ENCODE peak calls at places on chromosomes 6 and 20, in five cellular contexts. O is GM06990, P is cardiac fibroblast, T is cardiac muscle cell, B is foreskin fibroblast. N is an unnamed sample.

GRCh38 chr6:156718647-156719394 is 58.4 kb upstream of the ARID1B start:
- DNase-seq in O (no peak), P (peak), T (no peak), B (peak), N (no peak)

GRCh38 chr6:35036059-35036827 is 104.9 kb downstream of the TCP11 start:
- DNase-seq in O (no peak), P (no peak), T (no peak), B (no peak), N (no peak)

GRCh38 chr6:82015043-82015442 is 232.5 kb downstream of the IBTK start:
- DNase-seq in O (no peak), P (no peak), T (no peak), B (peak), N (no peak)

GRCh38 chr6:14772188-14772587 is 473.7 kb upstream of the JARID2 start:
- DNase-seq in O (no peak), P (no peak), T (no peak), B (no peak), N (no peak)

GRCh38 chr20:63129376-63129965 is 86.5 kb downstream of the YTHDF1 start:
- DNase-seq in O (no peak), P (no peak), T (no peak), B (no peak), N (no peak)

GRCh38 chr6:65081713-65082210 is 625.3 kb downstream of the EYS start:
- DNase-seq in O (no peak), P (no peak), T (no peak), B (no peak), N (no peak)

GRCh38 chr6:149147939-149148718 is 169.4 kb upstream of the TAB2 start:
- DNase-seq in O (no peak), P (no peak), T (no peak), B (no peak), N (no peak)

GRCh38 chr6:114051031-114051430 is 80.1 kb upstream of the HDAC2 start:
- DNase-seq in O (no peak), P (no peak), T (no peak), B (no peak), N (no peak)

GRCh38 chr6:7691675-7692452 is 34.0 kb upstream of the BMP6 start:
- DNase-seq in O (no peak), P (peak), T (no peak), B (peak), N (no peak)

GRCh38 chr20:10047427-10047826 is 12.6 kb downstream of the ANKEF1 start:
- DNase-seq in O (no peak), P (peak), T (peak), B (peak), N (no peak)

GRCh38 chr6:57432919-57433684 is 115.7 kb downstream of the PRIM2 start:
- DNase-seq in O (no peak), P (peak), T (no peak), B (no peak), N (no peak)

GRCh38 chr6:72522735-72523141 is 99.1 kb upstream of the KCNQ5 start:
- DNase-seq in O (peak), P (no peak), T (no peak), B (no peak), N (no peak)

GRCh38 chr20:56359212-56360132 is 698 bp downstream of the FAM210B start:
- DNase-seq in O (no peak), P (peak), T (peak), B (peak), N (no peak)

GRCh38 chr20:25408890-25409289 is 1.4 kb downstream of the GINS1 start:
- DNase-seq in O (no peak), P (no peak), T (no peak), B (no peak), N (no peak)

GRCh38 chr6:64694356-64694755 is 1012.7 kb downstream of the EYS start:
- DNase-seq in O (no peak), P (no peak), T (no peak), B (no peak), N (no peak)

GRCh38 chr6:73696990-73697651 is 1.1 kb downstream of the CD109 start:
- DNase-seq in O (no peak), P (no peak), T (no peak), B (no peak), N (no peak)

GRCh38 chr6:34583461-34583860 is 27.3 kb upstream of the SPDEF start:
- DNase-seq in O (no peak), P (no peak), T (no peak), B (no peak), N (no peak)

GRCh38 chr6:11890849-11891248 is 112.2 kb upstream of the ADTRP start:
- DNase-seq in O (no peak), P (no peak), T (no peak), B (peak), N (no peak)

GRCh38 chr6:112744827-112745226 is 397.7 kb downstream of the RFPL4B start:
- DNase-seq in O (no peak), P (no peak), T (no peak), B (no peak), N (no peak)

GRCh38 chr20:1164871-1165270 is 19.9 kb downstream of the TMEM74B start:
- DNase-seq in O (no peak), P (no peak), T (no peak), B (no peak), N (no peak)

GRCh38 chr6:42783177-42783875 is 1.5 kb downstream of the BICRAL start:
- DNase-seq in O (peak), P (peak), T (peak), B (peak), N (no peak)

GRCh38 chr6:158552055-158552795 is 7.7 kb upstream of the TMEM181 start:
- DNase-seq in O (no peak), P (no peak), T (no peak), B (no peak), N (no peak)

GRCh38 chr6:21263531-21264287 is 329.8 kb upstream of the SOX4 start:
- DNase-seq in O (no peak), P (no peak), T (no peak), B (peak), N (peak)

GRCh38 chr6:70685494-70686180 is 18.0 kb downstream of the SMAP1 start:
- DNase-seq in O (no peak), P (no peak), T (no peak), B (no peak), N (no peak)

GRCh38 chr6:2739335-2739734 is 11.4 kb downstream of the MYLK4 start:
- DNase-seq in O (no peak), P (peak), T (no peak), B (peak), N (no peak)

GRCh38 chr6:65088575-65088974 is 618.5 kb downstream of the EYS start:
- DNase-seq in O (no peak), P (no peak), T (no peak), B (no peak), N (no peak)

GRCh38 chr6:145929037-145929633 is 35.0 kb downstream of the SHPRH start:
- DNase-seq in O (no peak), P (peak), T (peak), B (peak), N (peak)

GRCh38 chr6:36753671-36754485 is 56.3 kb downstream of the RAB44 start:
- DNase-seq in O (no peak), P (no peak), T (no peak), B (no peak), N (no peak)

GRCh38 chr20:63619505-63619904 is 7.4 kb downstream of the GMEB2 start:
- DNase-seq in O (no peak), P (no peak), T (no peak), B (no peak), N (no peak)

GRCh38 chr6:117840541-117840983 is 66.5 kb upstream of the SLC35F1 start:
- DNase-seq in O (no peak), P (peak), T (peak), B (peak), N (no peak)

GRCh38 chr6:33428891-33429744 is 9.3 kb downstream of the SYNGAP1 start:
- DNase-seq in O (no peak), P (no peak), T (no peak), B (no peak), N (no peak)

GRCh38 chr6:33426590-33427563 is 7.0 kb downstream of the SYNGAP1 start:
- DNase-seq in O (no peak), P (no peak), T (no peak), B (no peak), N (no peak)

GRCh38 chr6:33425668-33426577 is 6.1 kb downstream of the SYNGAP1 start:
- DNase-seq in O (peak), P (peak), T (peak), B (peak), N (peak)

GRCh38 chr6:33428219-33428890 is 8.5 kb downstream of the SYNGAP1 start:
- DNase-seq in O (peak), P (peak), T (peak), B (peak), N (no peak)

DNA sequence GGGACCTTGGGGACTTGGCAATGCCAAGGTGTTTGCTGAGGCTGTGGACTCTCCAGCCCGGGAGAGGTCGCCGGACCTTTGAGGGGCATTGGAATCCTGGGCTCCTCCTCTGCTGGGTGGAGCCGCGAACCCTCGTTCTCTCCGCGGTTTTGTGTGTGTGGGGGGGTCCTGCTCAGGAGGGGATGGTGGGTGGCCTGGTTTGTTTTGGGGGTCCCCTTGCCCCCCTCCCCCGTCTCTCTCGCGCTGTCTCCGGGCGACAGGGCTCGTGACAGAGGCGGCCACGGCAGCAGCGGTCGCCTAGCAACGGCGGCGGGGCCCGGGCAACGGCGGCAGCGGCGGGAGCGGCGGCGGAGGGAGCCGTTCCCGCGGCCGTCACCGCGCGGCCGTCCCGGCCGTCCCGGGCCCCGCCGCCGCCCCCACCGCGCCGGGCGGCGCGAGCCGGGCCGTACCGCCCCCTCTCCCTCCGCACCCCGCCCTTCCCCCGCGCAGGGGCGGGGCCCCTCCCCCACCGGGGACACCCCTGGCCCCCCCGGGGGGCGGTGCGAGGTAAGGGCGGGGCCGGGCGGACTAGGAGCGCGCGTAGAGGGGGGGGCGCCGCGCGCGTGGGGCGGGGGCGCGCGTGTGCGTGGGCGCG is 7.8 kb downstream of the SYNGAP1 start:
- DNase-seq in O (no peak), P (no peak), T (peak), B (peak), N (no peak)
- TF ChIP-seq CTCF in O (no peak), P (peak), T (no peak), B (no peak), N (peak)

GRCh38 chr6:27168108-27168507 is 79.4 kb upstream of the PRSS16 start:
- DNase-seq in O (no peak), P (no peak), T (no peak), B (peak), N (no peak)

GRCh38 chr6:27163858-27164257 is 83.6 kb upstream of the PRSS16 start:
- DNase-seq in O (no peak), P (no peak), T (no peak), B (peak), N (no peak)

DNA sequence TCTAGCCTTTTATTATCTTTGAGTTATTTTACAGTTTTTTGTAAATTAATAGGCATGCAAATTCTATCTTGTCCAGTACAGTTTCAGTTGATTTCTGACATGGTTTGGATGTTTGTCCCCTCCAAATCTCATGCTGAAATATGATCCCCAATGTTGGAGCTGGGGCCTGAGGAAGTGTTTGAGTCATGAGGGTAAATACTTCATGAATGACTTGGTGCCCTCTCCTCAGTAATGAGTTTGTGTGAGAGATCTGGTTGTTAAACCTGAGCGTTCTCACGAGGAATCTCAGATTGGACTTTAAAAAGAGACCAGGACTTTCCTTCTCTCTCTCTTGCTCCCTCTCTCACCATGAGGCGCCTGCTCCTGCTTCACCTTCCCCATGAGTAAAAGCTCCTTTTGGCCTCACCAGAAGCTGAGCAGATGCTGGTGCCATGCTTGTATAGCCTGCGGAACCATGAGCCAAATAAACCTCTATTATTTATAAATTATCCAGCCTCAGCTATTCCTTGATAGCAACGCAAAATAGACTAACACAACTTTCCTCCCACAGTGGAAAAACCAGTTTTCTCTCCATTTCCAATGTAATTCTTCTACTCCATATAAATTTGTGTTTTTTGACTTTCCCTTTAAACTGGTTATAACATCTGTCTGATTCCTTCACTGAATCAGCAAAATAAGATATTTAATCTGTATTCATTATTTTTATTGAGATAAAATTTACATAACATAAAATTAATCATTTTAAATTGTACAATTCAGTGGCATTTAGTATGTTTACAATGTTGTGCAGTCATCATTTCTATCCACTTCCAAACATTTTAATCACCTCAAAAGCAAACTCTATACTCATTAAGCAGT is 78.7 kb upstream of the PRSS16 start:
- DNase-seq in O (no peak), P (peak), T (no peak), B (peak), N (no peak)
- H3K4me3 ChIP-seq in O (no peak), P (no peak), T (no peak), B (no peak), N (no peak)

GRCh38 chr6:155270566-155271091 is 6.8 kb downstream of the CLDN20 start:
- DNase-seq in O (no peak), P (no peak), T (no peak), B (no peak), N (no peak)
- TF ChIP-seq CTCF in O (no peak), P (no peak), T (no peak), B (no peak), N (no peak)

GRCh38 chr20:58131581-58132142 is 96.8 kb downstream of the ANKRD60 start:
- DNase-seq in O (no peak), P (peak), T (no peak), B (peak), N (no peak)
- H3K4me3 ChIP-seq in O (no peak), P (no peak), T (no peak), B (peak), N (no peak)

GRCh38 chr6:169654590-169655391 is 47.0 kb downstream of the WDR27 start:
- DNase-seq in O (peak), P (peak), T (peak), B (peak), N (peak)
- TF ChIP-seq CTCF in O (peak), P (peak), T (peak), B (no peak), N (no peak)

DNA sequence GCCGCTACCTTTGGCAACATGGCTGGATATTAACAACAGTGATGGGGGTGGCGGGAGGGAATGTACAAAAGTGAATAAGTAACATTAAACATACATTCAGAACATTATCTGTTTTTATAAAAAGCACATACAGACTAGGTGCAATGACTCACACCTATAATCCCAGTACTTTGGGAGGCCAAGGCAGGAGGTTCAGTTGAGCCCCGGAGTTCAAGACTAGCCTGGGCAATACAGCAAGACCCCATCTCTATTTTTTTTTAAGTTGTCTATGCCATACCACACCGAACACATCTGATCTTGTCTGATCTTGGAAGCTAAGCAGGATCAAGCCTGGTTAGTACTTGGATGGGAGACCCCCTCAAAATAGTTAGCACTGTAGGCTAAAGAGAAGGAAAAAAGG is 1.7 kb upstream of the HCK start:
- DNase-seq in O (no peak), P (no peak), T (no peak), B (no peak), N (no peak)
- H3K4me3 ChIP-seq in O (no peak), P (no peak), T (no peak), B (no peak), N (no peak)

GRCh38 chr20:23078994-23079364 is 7.1 kb downstream of the CD93 start:
- DNase-seq in O (no peak), P (no peak), T (peak), B (no peak), N (no peak)
- TF ChIP-seq CTCF in O (peak), P (peak), T (peak), B (no peak), N (peak)

GRCh38 chr20:52048365-52048764 is 143.2 kb downstream of the ZFP64 start:
- DNase-seq in O (no peak), P (no peak), T (no peak), B (no peak), N (no peak)

GRCh38 chr20:52041966-52042365 is 149.6 kb downstream of the ZFP64 start:
- DNase-seq in O (no peak), P (no peak), T (no peak), B (no peak), N (no peak)

GRCh38 chr20:52049001-52049731 is 142.4 kb downstream of the ZFP64 start:
- DNase-seq in O (no peak), P (peak), T (peak), B (peak), N (no peak)

DNA sequence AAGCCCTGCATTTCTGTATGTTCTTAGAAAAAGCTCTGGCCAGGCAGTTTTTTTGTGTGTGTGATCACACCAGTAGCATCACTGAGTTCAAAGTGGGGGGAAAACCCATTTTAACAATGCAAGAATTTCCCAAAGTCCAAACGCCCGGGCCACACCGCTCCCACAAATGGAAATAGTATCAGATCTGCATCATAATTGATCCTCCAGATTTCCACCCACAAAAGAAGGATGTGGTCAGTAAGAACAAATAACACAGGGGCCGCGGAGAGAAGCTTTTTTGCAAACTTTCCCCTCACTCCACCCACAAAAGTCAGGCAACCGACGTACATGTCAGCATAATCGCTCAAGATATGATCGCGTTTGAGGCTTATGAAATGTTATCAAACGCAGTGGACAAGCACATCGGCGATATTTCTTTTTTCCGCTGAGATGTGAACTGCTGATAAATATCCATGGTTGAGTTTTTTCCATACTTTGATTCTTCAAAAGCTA is 143.7 kb downstream of the ZFP64 start:
- DNase-seq in O (no peak), P (peak), T (no peak), B (no peak), N (no peak)
- H3K4me3 ChIP-seq in O (no peak), P (no peak), T (no peak), B (no peak), N (no peak)

N was measured in GM12864.